ENCODE peak calls at places on chromosomes 4 and X, in seven cellular contexts. L, E, P, H, Q, S and G are unnamed samples.

GRCh38 chr4:25926473-25926872 is 12.5 kb downstream of the SMIM20 start:
- DNase-seq in L (no peak), E (no peak), P (no peak), H (no peak), Q (no peak), S (peak), G (no peak)

GRCh38 chrX:103464071-103464773 is 55.1 kb downstream of the RAB40A start:
- DNase-seq in L (peak), E (peak), P (no peak), H (peak), Q (peak), S (peak), G (no peak)

GRCh38 chr4:69057620-69058409 is 38.5 kb upstream of the UGT2B7 start:
- DNase-seq in L (no peak), E (no peak), P (no peak), H (no peak), Q (no peak), S (no peak), G (no peak)

GRCh38 chrX:28586291-28586690 is 955 bp upstream of the IL1RAPL1 start:
- DNase-seq in L (no peak), E (no peak), P (peak), H (peak), Q (no peak), S (no peak), G (no peak)

GRCh38 chrX:70998402-70999027 is 67.6 kb upstream of the SLC7A3 start:
- DNase-seq in L (peak), E (peak), P (no peak), H (peak), Q (peak), S (peak), G (no peak)

GRCh38 chr4:15562623-15563022 is 92.5 kb downstream of the FBXL5 start:
- DNase-seq in L (no peak), E (no peak), P (no peak), H (no peak), Q (no peak), S (no peak), G (no peak)

GRCh38 chr4:15149842-15150592 is 147.7 kb downstream of the CPEB2 start:
- DNase-seq in L (peak), E (no peak), P (peak), H (peak), Q (no peak), S (peak), G (no peak)

GRCh38 chr4:57081651-57082349 is 28.4 kb downstream of the IGFBP7 start:
- DNase-seq in L (no peak), E (no peak), P (no peak), H (no peak), Q (no peak), S (no peak), G (no peak)

GRCh38 chr4:73725499-73725898 is 14.9 kb upstream of the CXCL8 start:
- DNase-seq in L (no peak), E (no peak), P (no peak), H (peak), Q (no peak), S (no peak), G (no peak)

GRCh38 chr4:86450861-86451260 is 91.0 kb upstream of the MAPK10 start:
- DNase-seq in L (no peak), E (no peak), P (no peak), H (no peak), Q (no peak), S (no peak), G (no peak)

GRCh38 chrX:144681501-144681900 is 565.8 kb upstream of the SPANXN1 start:
- DNase-seq in L (no peak), E (no peak), P (no peak), H (no peak), Q (no peak), S (no peak), G (no peak)

GRCh38 chr4:182277402-182277801 is 34.2 kb downstream of the TENM3 start:
- DNase-seq in L (peak), E (no peak), P (no peak), H (no peak), Q (no peak), S (no peak), G (no peak)

GRCh38 chr4:47374477-47374876 is 89.0 kb downstream of the COMMD8 start:
- DNase-seq in L (peak), E (no peak), P (no peak), H (no peak), Q (no peak), S (no peak), G (no peak)

GRCh38 chrX:15877380-15877779 is 22.8 kb upstream of the AP1S2 start:
- DNase-seq in L (no peak), E (no peak), P (peak), H (no peak), Q (no peak), S (no peak), G (no peak)

GRCh38 chr4:22474636-22475310 is 41.1 kb downstream of the ADGRA3 start:
- DNase-seq in L (peak), E (no peak), P (no peak), H (peak), Q (no peak), S (no peak), G (no peak)

GRCh38 chr4:23070848-23071570 is 378.3 kb downstream of the GBA3 start:
- DNase-seq in L (no peak), E (no peak), P (no peak), H (no peak), Q (no peak), S (no peak), G (no peak)

GRCh38 chr4:48133668-48134444 is at the start of gene TXK:
- DNase-seq in L (no peak), E (no peak), P (no peak), H (peak), Q (no peak), S (no peak), G (no peak)

GRCh38 chrX:23513121-23513520 is 154.2 kb upstream of the PRDX4 start:
- DNase-seq in L (no peak), E (no peak), P (no peak), H (no peak), Q (no peak), S (no peak), G (no peak)

GRCh38 chrX:36640232-36640631 is 367.9 kb upstream of the FAM47C start:
- DNase-seq in L (no peak), E (no peak), P (no peak), H (no peak), Q (no peak), S (no peak), G (no peak)

GRCh38 chr4:150962245-150962644 is 52.8 kb downstream of the LRBA start:
- DNase-seq in L (no peak), E (no peak), P (no peak), H (peak), Q (no peak), S (no peak), G (no peak)

GRCh38 chr4:119794681-119795080 is 166.1 kb upstream of the PDE5A start:
- DNase-seq in L (no peak), E (no peak), P (no peak), H (no peak), Q (no peak), S (no peak), G (no peak)

GRCh38 chr4:118834070-118834469 is 1.9 kb downstream of the SEC24D start:
- DNase-seq in L (peak), E (no peak), P (no peak), H (no peak), Q (no peak), S (no peak), G (no peak)

GRCh38 chr4:26248647-26249046 is 72.2 kb upstream of the RBPJ start:
- DNase-seq in L (no peak), E (no peak), P (no peak), H (no peak), Q (no peak), S (no peak), G (no peak)

GRCh38 chr4:158193171-158193749 is 17.0 kb upstream of the TMEM144 start:
- DNase-seq in L (peak), E (no peak), P (no peak), H (peak), Q (no peak), S (peak), G (no peak)

GRCh38 chr4:126532527-126532926 is 1100.2 kb upstream of the INTU start:
- DNase-seq in L (no peak), E (no peak), P (no peak), H (no peak), Q (no peak), S (no peak), G (no peak)

GRCh38 chrX:47590984-47591383 is 8.7 kb downstream of the TIMP1 start:
- DNase-seq in L (no peak), E (no peak), P (no peak), H (no peak), Q (no peak), S (no peak), G (no peak)

GRCh38 chr4:90979551-90979950 is 852.4 kb downstream of the CCSER1 start:
- DNase-seq in L (no peak), E (no peak), P (no peak), H (no peak), Q (no peak), S (no peak), G (no peak)

GRCh38 chr4:85741921-85742591 is 267.1 kb downstream of the ARHGAP24 start:
- DNase-seq in L (no peak), E (no peak), P (peak), H (no peak), Q (no peak), S (no peak), G (no peak)

GRCh38 chrX:18617351-18617750 is 54.6 kb downstream of the RS1 start:
- DNase-seq in L (peak), E (no peak), P (no peak), H (peak), Q (no peak), S (no peak), G (no peak)

GRCh38 chr4:3515646-3516045 is 16.6 kb downstream of the LRPAP1 start:
- DNase-seq in L (no peak), E (no peak), P (peak), H (no peak), Q (no peak), S (no peak), G (no peak)

GRCh38 chrX:154542723-154543424 is 3.8 kb downstream of the G6PD start:
- DNase-seq in L (no peak), E (no peak), P (no peak), H (no peak), Q (peak), S (no peak), G (no peak)

GRCh38 chrX:141917801-141918200 is 14.1 kb downstream of the MAGEC1 start:
- DNase-seq in L (no peak), E (no peak), P (no peak), H (no peak), Q (no peak), S (no peak), G (no peak)

DNA sequence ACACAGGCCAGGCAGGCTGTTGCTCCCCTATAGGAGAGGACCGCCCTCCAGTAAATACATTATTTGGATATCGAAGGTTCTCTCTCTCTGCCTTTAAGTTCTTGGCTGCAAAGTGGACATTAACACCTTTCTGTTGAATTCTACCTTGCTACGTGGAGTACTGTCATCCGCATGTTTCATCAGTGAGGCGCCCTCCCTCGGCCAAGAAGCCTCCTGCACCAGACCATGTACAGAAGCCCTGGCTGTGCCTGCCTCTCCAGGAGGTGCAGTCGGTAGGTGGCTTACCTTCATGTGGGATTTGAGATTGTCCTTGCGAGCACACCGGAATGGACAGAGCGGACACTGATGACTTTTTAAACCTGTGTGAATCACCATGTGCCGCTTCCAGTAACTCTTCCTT is 46.7 kb downstream of the ZNF827 start:
- DNase-seq in L (no peak), E (no peak), P (no peak), H (no peak), Q (no peak), S (no peak), G (no peak)
- TF ChIP-seq CTCF in L (no peak), E (no peak), P (no peak), H (no peak), Q (no peak), S (no peak), G (no peak)

DNA sequence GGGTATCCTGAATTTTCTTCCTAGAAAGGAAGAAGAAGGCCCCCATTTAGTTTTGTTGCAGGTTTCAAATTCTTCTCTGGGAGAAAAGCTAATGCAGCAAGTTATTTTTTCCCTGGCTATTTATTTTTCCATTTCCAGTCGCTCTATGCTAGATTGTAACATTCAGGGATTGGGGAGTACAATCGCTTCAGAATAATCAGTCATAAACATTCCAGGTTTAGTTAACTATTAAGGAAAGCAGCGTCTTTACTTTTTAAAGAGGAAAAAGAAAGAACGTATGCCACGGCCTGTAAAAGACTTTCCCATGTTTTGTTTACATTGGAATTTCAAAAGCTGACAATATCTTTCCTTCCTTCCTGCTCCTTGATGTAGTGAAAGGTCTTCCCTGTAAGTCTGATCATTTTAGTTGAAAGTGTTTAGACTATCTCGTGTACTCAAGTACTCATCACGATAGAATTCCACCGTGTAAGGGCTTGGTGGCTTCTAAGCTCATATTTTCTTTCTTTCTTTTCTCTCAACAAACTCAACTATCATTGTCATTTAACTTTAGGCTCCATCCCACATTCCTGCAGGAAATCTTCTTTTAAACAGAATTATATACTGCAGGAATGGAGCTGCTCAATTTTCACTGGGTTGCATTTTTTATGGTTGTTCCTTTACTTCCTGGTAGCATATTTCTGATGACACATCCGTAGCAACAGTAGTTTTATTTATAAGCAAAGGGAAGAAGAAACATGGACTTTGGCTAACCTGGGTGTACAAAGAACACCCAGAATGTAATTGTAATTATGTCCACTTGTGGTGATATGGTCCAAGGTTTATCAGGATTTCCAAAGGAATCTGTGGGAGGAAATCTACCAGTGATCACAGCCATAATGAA is 213.1 kb upstream of the FAT1 start:
- DNase-seq in L (peak), E (no peak), P (no peak), H (peak), Q (no peak), S (no peak), G (no peak)
- TF ChIP-seq CTCF in L (peak), E (no peak), P (no peak), H (no peak), Q (no peak), S (no peak), G (no peak)

GRCh38 chr4:121278811-121279368 is 101.9 kb downstream of the QRFPR start:
- DNase-seq in L (peak), E (no peak), P (no peak), H (no peak), Q (no peak), S (no peak), G (no peak)

GRCh38 chr4:121273191-121273590 is 107.6 kb downstream of the QRFPR start:
- DNase-seq in L (no peak), E (no peak), P (no peak), H (no peak), Q (no peak), S (no peak), G (no peak)

GRCh38 chr4:121272526-121272925 is 108.3 kb downstream of the QRFPR start:
- DNase-seq in L (peak), E (no peak), P (no peak), H (no peak), Q (no peak), S (no peak), G (no peak)

GRCh38 chr4:121283319-121283718 is 97.5 kb downstream of the QRFPR start:
- DNase-seq in L (no peak), E (no peak), P (no peak), H (no peak), Q (no peak), S (no peak), G (no peak)

GRCh38 chr4:121277194-121278105 is 103.4 kb downstream of the QRFPR start:
- DNase-seq in L (peak), E (no peak), P (no peak), H (no peak), Q (no peak), S (peak), G (no peak)
- TF ChIP-seq CTCF in L (peak), E (no peak), P (peak), H (peak), Q (peak), S (peak), G (no peak)

DNA sequence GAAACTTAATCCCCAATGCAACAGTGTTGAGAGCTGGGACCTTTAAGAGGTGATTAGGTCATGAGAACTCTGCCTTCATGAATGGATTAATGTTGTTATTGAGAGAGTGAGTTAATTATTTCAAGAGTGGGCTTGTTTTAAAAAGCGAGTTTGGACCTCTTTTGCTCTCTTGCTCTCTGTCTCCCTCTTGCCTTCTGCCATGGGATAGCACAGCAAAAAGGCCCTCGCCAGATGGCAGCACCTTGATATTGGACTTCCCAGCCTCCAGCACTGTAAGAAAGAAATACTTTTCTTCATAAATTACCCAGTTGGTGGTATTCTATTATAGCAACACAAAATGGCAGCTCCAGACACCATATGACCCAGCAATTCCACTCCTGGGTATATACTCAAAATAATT is 7.0 kb upstream of the ATP6AP2 start:
- DNase-seq in L (no peak), E (no peak), P (no peak), H (peak), Q (peak), S (peak), G (no peak)
- TF ChIP-seq CTCF in L (peak), E (peak), P (peak), H (peak), Q (peak), S (peak), G (no peak)

GRCh38 chr4:98746936-98747658 is 88.7 kb upstream of the TSPAN5 start:
- DNase-seq in L (no peak), E (no peak), P (no peak), H (peak), Q (no peak), S (no peak), G (no peak)

GRCh38 chr4:98746530-98746929 is 88.1 kb upstream of the TSPAN5 start:
- DNase-seq in L (no peak), E (no peak), P (no peak), H (peak), Q (peak), S (no peak), G (no peak)

GRCh38 chr4:98747659-98748091 is 89.3 kb upstream of the TSPAN5 start:
- DNase-seq in L (no peak), E (no peak), P (no peak), H (peak), Q (no peak), S (no peak), G (no peak)

GRCh38 chr4:98749206-98749605 is 90.8 kb upstream of the TSPAN5 start:
- DNase-seq in L (no peak), E (no peak), P (no peak), H (no peak), Q (no peak), S (no peak), G (no peak)

GRCh38 chr4:98748609-98749008 is 90.2 kb upstream of the TSPAN5 start:
- DNase-seq in L (no peak), E (no peak), P (no peak), H (no peak), Q (no peak), S (no peak), G (no peak)
- TF ChIP-seq CTCF in L (peak), E (no peak), P (no peak), H (no peak), Q (no peak), S (no peak), G (no peak)

GRCh38 chr4:99471349-99471748 is 36.2 kb upstream of the ADH7 start:
- DNase-seq in L (no peak), E (no peak), P (no peak), H (no peak), Q (no peak), S (no peak), G (no peak)
- TF ChIP-seq CTCF in L (no peak), E (no peak), P (no peak), H (no peak), Q (no peak), S (no peak), G (no peak)

GRCh38 chrX:11137543-11138139 is 26.5 kb downstream of the HCCS start:
- DNase-seq in L (peak), E (no peak), P (no peak), H (peak), Q (no peak), S (peak), G (no peak)
- TF ChIP-seq CTCF in L (peak), E (peak), P (peak), H (peak), Q (peak), S (peak), G (peak)

GRCh38 chrX:41922125-41922521 is 1.2 kb downstream of the CASK start:
- DNase-seq in L (peak), E (peak), P (no peak), H (peak), Q (peak), S (peak), G (no peak)

GRCh38 chrX:41922694-41923171 is 621 bp downstream of the CASK start:
- DNase-seq in L (no peak), E (peak), P (peak), H (peak), Q (peak), S (peak), G (no peak)

GRCh38 chrX:41921492-41922124 is 1.7 kb downstream of the CASK start:
- DNase-seq in L (no peak), E (no peak), P (no peak), H (peak), Q (no peak), S (peak), G (no peak)

GRCh38 chrX:41923925-41924693 is 755 bp upstream of the CASK start:
- DNase-seq in L (peak), E (peak), P (no peak), H (peak), Q (peak), S (peak), G (no peak)

DNA sequence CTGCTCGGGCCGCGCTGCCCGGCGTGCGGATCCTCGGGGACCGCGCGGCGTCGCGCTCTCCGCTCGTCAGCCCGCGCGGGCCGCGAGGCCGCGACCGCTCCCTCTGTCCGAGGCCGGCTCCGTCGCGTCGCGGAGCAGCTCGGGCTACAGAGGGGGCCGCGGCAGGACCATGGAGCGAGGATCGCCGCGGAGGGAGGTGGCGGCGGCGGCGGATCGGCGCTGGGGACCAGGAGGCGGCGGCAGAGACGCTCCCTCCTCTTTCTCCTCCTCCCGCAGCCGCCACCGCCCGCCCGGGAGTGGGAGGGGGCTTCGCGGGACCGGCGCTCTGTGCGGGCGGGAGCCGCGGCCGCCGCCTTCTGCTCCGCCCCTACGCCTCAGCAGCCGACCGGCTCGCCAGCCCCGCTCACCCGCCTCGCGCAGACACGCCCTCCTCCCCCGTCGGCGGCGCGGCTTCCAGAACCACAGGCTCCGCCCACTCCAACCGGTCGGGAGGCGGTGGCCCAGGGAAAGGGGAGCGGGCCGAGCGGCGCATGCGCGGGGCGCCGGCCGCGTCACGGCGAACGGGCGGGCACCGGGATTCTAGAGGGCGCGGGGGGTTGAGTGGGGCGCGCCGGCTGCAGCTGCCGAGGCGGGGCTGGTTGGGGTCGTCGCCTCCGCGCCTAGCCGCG is at the start of gene CASK:
- DNase-seq in L (peak), E (peak), P (peak), H (peak), Q (peak), S (peak), G (peak)
- TF ChIP-seq CTCF in L (no peak), E (no peak), P (peak), H (no peak), Q (peak), S (no peak), G (no peak)